ENCODE peak calls at places on chromosome 5, in four cellular contexts. One of them, this sample, is unnamed.

GRCh38 chr5:159095882-159096554 is 3.7 kb downstream of the EBF1 start:
- DNase-seq in HepG2: no peak
- DNase-seq in AG10803: no peak
- DNase-seq in astrocyte: no peak
- DNase-seq in this sample: no peak

GRCh38 chr5:143051244-143052058 is 281.3 kb downstream of the ARHGAP26 start:
- DNase-seq in AG10803: peak
- DNase-seq in HepG2: peak
- DNase-seq in astrocyte: peak
- DNase-seq in this sample: peak

GRCh38 chr5:180811623-180812119 is 9.1 kb upstream of the MGAT1 start:
- DNase-seq in HepG2: no peak
- DNase-seq in astrocyte: no peak
- DNase-seq in AG10803: no peak
- DNase-seq in this sample: no peak

GRCh38 chr5:21774791-21775190 is 1078.4 kb downstream of the CDH12 start:
- DNase-seq in astrocyte: peak
- DNase-seq in HepG2: no peak
- DNase-seq in AG10803: no peak
- DNase-seq in this sample: peak

GRCh38 chr5:145937432-145938250 is 1.3 kb downstream of the SH3RF2 start:
- DNase-seq in astrocyte: peak
- DNase-seq in HepG2: peak
- DNase-seq in AG10803: no peak
- DNase-seq in this sample: peak

GRCh38 chr5:80753712-80754111 is 98.9 kb upstream of the DHFR start:
- DNase-seq in astrocyte: no peak
- DNase-seq in HepG2: no peak
- DNase-seq in AG10803: no peak
- DNase-seq in this sample: no peak

GRCh38 chr5:116502616-116503015 is 72.0 kb downstream of the SEMA6A start:
- DNase-seq in HepG2: no peak
- DNase-seq in AG10803: peak
- DNase-seq in astrocyte: peak
- DNase-seq in this sample: peak

GRCh38 chr5:93006915-93007314 is 574.1 kb downstream of the NR2F1-AS1 start:
- DNase-seq in HepG2: no peak
- DNase-seq in astrocyte: peak
- DNase-seq in AG10803: no peak
- DNase-seq in this sample: no peak

GRCh38 chr5:137129906-137130680 is 369.0 kb downstream of the SPOCK1 start:
- DNase-seq in AG10803: no peak
- DNase-seq in astrocyte: no peak
- DNase-seq in HepG2: no peak
- DNase-seq in this sample: no peak

GRCh38 chr5:139711067-139711851 is 63.1 kb downstream of the CXXC5 start:
- DNase-seq in AG10803: peak
- DNase-seq in astrocyte: no peak
- DNase-seq in HepG2: no peak
- DNase-seq in this sample: peak

GRCh38 chr5:129904667-129905466 is 602 bp downstream of the CHSY3 start:
- DNase-seq in AG10803: peak
- DNase-seq in HepG2: no peak
- DNase-seq in astrocyte: no peak
- DNase-seq in this sample: peak

GRCh38 chr5:7321724-7322123 is 74.2 kb upstream of the ADCY2 start:
- DNase-seq in AG10803: peak
- DNase-seq in astrocyte: peak
- DNase-seq in HepG2: no peak
- DNase-seq in this sample: no peak

GRCh38 chr5:74380193-74380592 is 260.3 kb downstream of the ENC1 start:
- DNase-seq in astrocyte: no peak
- DNase-seq in HepG2: peak
- DNase-seq in AG10803: no peak
- DNase-seq in this sample: no peak

GRCh38 chr5:33433303-33434255 is 7.2 kb upstream of the TARS1 start:
- DNase-seq in AG10803: peak
- DNase-seq in astrocyte: no peak
- DNase-seq in HepG2: no peak
- DNase-seq in this sample: peak

GRCh38 chr5:132747693-132748440 is 641 bp downstream of the CCNI2 start:
- DNase-seq in astrocyte: no peak
- DNase-seq in HepG2: no peak
- DNase-seq in AG10803: no peak
- DNase-seq in this sample: no peak

GRCh38 chr5:65866837-65867508 is 59.4 kb upstream of the ERBIN start:
- DNase-seq in astrocyte: no peak
- DNase-seq in AG10803: no peak
- DNase-seq in HepG2: no peak
- DNase-seq in this sample: no peak

GRCh38 chr5:32076699-32077695 is 97.1 kb downstream of the GOLPH3 start:
- DNase-seq in HepG2: peak
- DNase-seq in astrocyte: peak
- DNase-seq in AG10803: peak
- DNase-seq in this sample: peak

GRCh38 chr5:76790632-76791290 is 28.1 kb upstream of the F2RL1 start:
- DNase-seq in AG10803: peak
- DNase-seq in astrocyte: peak
- DNase-seq in HepG2: peak
- DNase-seq in this sample: peak

GRCh38 chr5:9621379-9621903 is 8.7 kb downstream of the TAS2R1 start:
- DNase-seq in astrocyte: peak
- DNase-seq in AG10803: peak
- DNase-seq in HepG2: no peak
- DNase-seq in this sample: peak

GRCh38 chr5:163567811-163568210 is 62.4 kb downstream of the MAT2B start:
- DNase-seq in AG10803: peak
- DNase-seq in HepG2: no peak
- DNase-seq in astrocyte: peak
- DNase-seq in this sample: no peak

GRCh38 chr5:93736284-93736683 is 5.1 kb downstream of the POU5F2 start:
- DNase-seq in AG10803: peak
- DNase-seq in HepG2: no peak
- DNase-seq in astrocyte: peak
- DNase-seq in this sample: peak

GRCh38 chr5:10914741-10915480 is 153.9 kb upstream of the DAP start:
- DNase-seq in astrocyte: peak
- DNase-seq in AG10803: peak
- DNase-seq in HepG2: no peak
- DNase-seq in this sample: no peak

GRCh38 chr5:88956416-88956815 is 73.4 kb upstream of the MEF2C start:
- DNase-seq in HepG2: no peak
- DNase-seq in astrocyte: peak
- DNase-seq in AG10803: no peak
- DNase-seq in this sample: no peak

GRCh38 chr5:159415301-159415937 is 85.1 kb upstream of the IL12B start:
- DNase-seq in HepG2: no peak
- DNase-seq in astrocyte: no peak
- DNase-seq in AG10803: peak
- DNase-seq in this sample: no peak

GRCh38 chr5:173973614-173973969 is 15.4 kb upstream of the C5orf47 start:
- DNase-seq in astrocyte: no peak
- DNase-seq in AG10803: no peak
- DNase-seq in HepG2: no peak
- DNase-seq in this sample: no peak

GRCh38 chr5:158011420-158011819 is 152.5 kb upstream of the CLINT1 start:
- DNase-seq in astrocyte: no peak
- DNase-seq in AG10803: no peak
- DNase-seq in HepG2: no peak
- DNase-seq in this sample: no peak

GRCh38 chr5:406041-406440 is 36.9 kb upstream of the EXOC3 start:
- DNase-seq in HepG2: no peak
- DNase-seq in AG10803: no peak
- DNase-seq in astrocyte: no peak
- DNase-seq in this sample: no peak

GRCh38 chr5:39464096-39464495 is 39.3 kb upstream of the DAB2 start:
- DNase-seq in HepG2: no peak
- DNase-seq in AG10803: peak
- DNase-seq in astrocyte: no peak
- DNase-seq in this sample: no peak

GRCh38 chr5:14380712-14381111 is 200.9 kb upstream of the OTULINL start:
- DNase-seq in HepG2: no peak
- DNase-seq in AG10803: no peak
- DNase-seq in astrocyte: no peak
- DNase-seq in this sample: no peak

GRCh38 chr5:170603578-170604565 is 100.1 kb downstream of the KCNIP1 start:
- DNase-seq in astrocyte: no peak
- DNase-seq in AG10803: no peak
- DNase-seq in HepG2: peak
- DNase-seq in this sample: peak

GRCh38 chr5:73838901-73839300 is 212.9 kb downstream of the ARHGEF28 start:
- DNase-seq in astrocyte: no peak
- DNase-seq in HepG2: no peak
- DNase-seq in AG10803: no peak
- DNase-seq in this sample: no peak

GRCh38 chr5:169354263-169354662 is 53.3 kb upstream of the SLIT3 start:
- DNase-seq in AG10803: no peak
- DNase-seq in astrocyte: peak
- DNase-seq in HepG2: no peak
- DNase-seq in this sample: peak

GRCh38 chr5:93644760-93645159 is 61.7 kb downstream of the NR2F1 start:
- DNase-seq in HepG2: no peak
- DNase-seq in AG10803: no peak
- DNase-seq in astrocyte: no peak
- DNase-seq in this sample: no peak

GRCh38 chr5:119810217-119810616 is 180.9 kb downstream of the FAM170A start:
- DNase-seq in HepG2: no peak
- DNase-seq in astrocyte: no peak
- DNase-seq in AG10803: no peak
- DNase-seq in this sample: no peak

GRCh38 chr5:72569423-72569939 is 62.3 kb upstream of the ZNF366 start:
- DNase-seq in HepG2: no peak
- DNase-seq in AG10803: no peak
- DNase-seq in astrocyte: no peak
- DNase-seq in this sample: no peak

GRCh38 chr5:154756871-154757646 is 1.9 kb downstream of the LARP1 start:
- DNase-seq in HepG2: no peak
- DNase-seq in AG10803: peak
- DNase-seq in astrocyte: no peak
- DNase-seq in this sample: peak

GRCh38 chr5:133244242-133244641 is 192.4 kb downstream of the HSPA4 start:
- DNase-seq in astrocyte: no peak
- DNase-seq in HepG2: peak
- DNase-seq in AG10803: no peak
- DNase-seq in this sample: peak

GRCh38 chr5:168592014-168592368 is 12.8 kb upstream of the PANK3 start:
- DNase-seq in AG10803: peak
- DNase-seq in astrocyte: peak
- DNase-seq in HepG2: peak
- DNase-seq in this sample: peak

GRCh38 chr5:125043781-125044391 is 297.4 kb upstream of the ZNF608 start:
- DNase-seq in astrocyte: peak
- DNase-seq in HepG2: no peak
- DNase-seq in AG10803: peak
- DNase-seq in this sample: peak

GRCh38 chr5:960551-960950 is 48.1 kb upstream of the NKD2 start:
- DNase-seq in astrocyte: no peak
- DNase-seq in HepG2: no peak
- DNase-seq in AG10803: no peak
- DNase-seq in this sample: no peak

GRCh38 chr5:37834542-37835399 is 5.1 kb downstream of the GDNF start:
- DNase-seq in AG10803: no peak
- DNase-seq in HepG2: no peak
- DNase-seq in astrocyte: no peak
- DNase-seq in this sample: no peak
- H3K4me3 ChIP-seq in AG10803: peak
- H3K4me3 ChIP-seq in HepG2: no peak
- H3K4me3 ChIP-seq in astrocyte: peak
- H3K4me3 ChIP-seq in this sample: peak

GRCh38 chr5:29800752-29801151 is 1392.7 kb upstream of the CDH6 start:
- DNase-seq in HepG2: peak
- DNase-seq in AG10803: no peak
- DNase-seq in astrocyte: no peak
- DNase-seq in this sample: no peak

GRCh38 chr5:29796018-29796417 is 1397.5 kb upstream of the CDH6 start:
- DNase-seq in AG10803: no peak
- DNase-seq in astrocyte: no peak
- DNase-seq in HepG2: no peak
- DNase-seq in this sample: no peak

GRCh38 chr5:29794146-29794787 is 1399.2 kb upstream of the CDH6 start:
- DNase-seq in astrocyte: no peak
- DNase-seq in AG10803: no peak
- DNase-seq in HepG2: no peak
- DNase-seq in this sample: no peak

GRCh38 chr5:29790281-29790680 is 1403.2 kb upstream of the CDH6 start:
- DNase-seq in AG10803: no peak
- DNase-seq in astrocyte: no peak
- DNase-seq in HepG2: no peak
- DNase-seq in this sample: no peak

GRCh38 chr5:29795253-29795652 is 1398.2 kb upstream of the CDH6 start:
- DNase-seq in HepG2: no peak
- DNase-seq in AG10803: no peak
- DNase-seq in astrocyte: no peak
- DNase-seq in this sample: no peak
- TF ChIP-seq CTCF in HepG2: no peak
- TF ChIP-seq CTCF in AG10803: no peak
- TF ChIP-seq CTCF in astrocyte: no peak
- TF ChIP-seq CTCF in this sample: no peak

GRCh38 chr5:97547414-97547813 is 364.4 kb upstream of the RIOK2 start:
- DNase-seq in HepG2: no peak
- DNase-seq in AG10803: no peak
- DNase-seq in astrocyte: no peak
- DNase-seq in this sample: no peak
- H3K4me3 ChIP-seq in HepG2: no peak
- H3K4me3 ChIP-seq in AG10803: no peak
- H3K4me3 ChIP-seq in astrocyte: no peak
- H3K4me3 ChIP-seq in this sample: no peak

GRCh38 chr5:35600591-35600990 is 17.1 kb upstream of the SPEF2 start:
- DNase-seq in HepG2: no peak
- DNase-seq in AG10803: no peak
- DNase-seq in astrocyte: no peak
- DNase-seq in this sample: no peak

GRCh38 chr5:35593338-35593737 is 24.3 kb upstream of the SPEF2 start:
- DNase-seq in HepG2: no peak
- DNase-seq in AG10803: no peak
- DNase-seq in astrocyte: no peak
- DNase-seq in this sample: no peak

DNA sequence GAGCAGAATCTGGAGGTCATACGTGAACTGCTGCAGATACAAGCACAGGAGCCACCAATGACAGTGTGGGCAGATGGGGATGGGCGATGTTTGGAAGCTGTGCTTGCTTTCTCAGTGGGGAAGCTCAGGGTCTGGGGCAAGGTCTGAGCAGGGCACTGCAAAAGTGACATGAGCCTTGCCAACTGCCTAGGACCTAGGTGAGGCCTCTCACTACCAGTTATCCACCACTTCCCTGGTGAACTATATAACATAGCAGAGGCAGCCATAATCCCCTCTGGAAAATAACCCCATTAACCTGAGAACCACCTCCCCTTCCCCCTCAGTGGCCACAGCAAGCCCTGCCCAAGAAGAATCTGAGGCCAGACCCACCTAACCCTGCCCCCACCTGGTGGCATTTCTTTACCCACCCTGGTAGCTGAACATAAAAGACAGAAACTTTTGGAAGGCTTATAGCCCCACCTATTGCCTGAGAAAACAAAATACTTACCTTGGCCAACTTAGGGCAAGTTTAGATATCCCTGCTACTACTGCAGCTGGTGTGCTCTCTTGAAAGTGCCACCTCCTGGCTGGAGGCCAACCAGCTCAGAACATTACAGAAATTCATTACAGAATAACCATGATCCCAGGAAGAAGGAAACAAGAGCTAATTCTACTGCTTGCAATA is 18.8 kb upstream of the SPEF2 start:
- DNase-seq in astrocyte: no peak
- DNase-seq in AG10803: no peak
- DNase-seq in HepG2: peak
- DNase-seq in this sample: peak
- TF ChIP-seq CTCF in astrocyte: no peak
- TF ChIP-seq CTCF in AG10803: no peak
- TF ChIP-seq CTCF in HepG2: peak
- TF ChIP-seq CTCF in this sample: peak

This sample was measured in choroid plexus epithelial cell.